ENCODE peak calls at places on chromosomes 2 and 18, in five cellular contexts. W is bronchial epithelial cell; X is stimulated activated naive B cell treated with anti-CD40 and anti-IgM and Interleukin-4, amounts not matched to agents 10 μg/mL and 1 μg/mL and 100 μg/mL, for 72 hours; V is right lobe of liver; H is anterior cingulate cortex. Q is an unnamed sample.

GRCh38 chr2:130842770-130843169 is 6.1 kb downstream of the ARHGEF4 start:
- DNase-seq in V (no peak), W (no peak), X (no peak), H (no peak), Q (no peak)

GRCh38 chr2:20135631-20136050 is 84.2 kb upstream of the LAPTM4A start:
- DNase-seq in X (peak), H (peak), W (no peak), V (peak), Q (peak)

GRCh38 chr18:54928236-54928635 is 31.0 kb downstream of the CCDC68 start:
- DNase-seq in X (no peak), H (no peak), W (no peak), V (no peak), Q (no peak)

GRCh38 chr2:32678825-32679224 is 51.0 kb downstream of the TTC27 start:
- DNase-seq in H (no peak), W (peak), V (no peak), X (no peak), Q (no peak)

GRCh38 chr2:161250864-161251436 is 57.3 kb upstream of the PSMD14 start:
- DNase-seq in V (no peak), W (peak), H (no peak), X (no peak), Q (no peak)

GRCh38 chr2:63029058-63029457 is 21.6 kb upstream of the OTX1 start:
- DNase-seq in W (peak), V (no peak), H (no peak), X (no peak), Q (no peak)

GRCh38 chr2:224573724-224574123 is 11.4 kb downstream of the CUL3 start:
- DNase-seq in W (no peak), X (no peak), H (no peak), V (no peak), Q (no peak)

GRCh38 chr2:45497355-45497754 is 113.7 kb downstream of the SRBD1 start:
- DNase-seq in H (no peak), X (no peak), V (no peak), W (no peak), Q (no peak)

GRCh38 chr2:225010804-225011203 is 31.5 kb downstream of the DOCK10 start:
- DNase-seq in H (no peak), V (no peak), W (peak), X (no peak), Q (no peak)

GRCh38 chr2:50135841-50136240 is 896.1 kb downstream of the NRXN1 start:
- DNase-seq in W (no peak), X (no peak), H (no peak), V (no peak), Q (no peak)

GRCh38 chr2:190486037-190486623 is 48.4 kb downstream of the NEMP2 start:
- DNase-seq in V (no peak), X (no peak), H (no peak), W (no peak), Q (no peak)

GRCh38 chr2:193517615-193518014 is 1322.9 kb upstream of the TMEFF2 start:
- DNase-seq in X (no peak), W (peak), V (no peak), H (no peak), Q (no peak)

GRCh38 chr2:131572175-131572574 is 44.5 kb downstream of the CCDC74A start:
- DNase-seq in W (no peak), H (no peak), X (no peak), V (no peak), Q (no peak)

GRCh38 chr2:98903064-98903355 is 33.0 kb downstream of the CRACDL start:
- DNase-seq in H (no peak), W (no peak), V (no peak), X (no peak), Q (no peak)

GRCh38 chr2:118250463-118250862 is 162.2 kb downstream of the INSIG2 start:
- DNase-seq in V (no peak), W (peak), X (no peak), H (no peak), Q (no peak)

GRCh38 chr18:57441395-57441794 is 6.2 kb downstream of the ONECUT2 start:
- DNase-seq in W (peak), H (no peak), V (no peak), X (peak), Q (no peak)

GRCh38 chr2:216385478-216385877 is 13.2 kb upstream of the MARCHF4 start:
- DNase-seq in V (no peak), H (no peak), W (peak), X (no peak), Q (no peak)

GRCh38 chr2:40034801-40035200 is 255.7 kb upstream of the THUMPD2 start:
- DNase-seq in W (peak), V (no peak), H (no peak), X (no peak), Q (no peak)

GRCh38 chr2:232658217-232658785 is 24.9 kb downstream of the EFHD1 start:
- DNase-seq in V (no peak), W (peak), X (no peak), H (no peak), Q (no peak)

GRCh38 chr2:17813742-17814458 is 2.4 kb upstream of the MSGN1 start:
- DNase-seq in X (peak), H (no peak), W (no peak), V (no peak), Q (no peak)

GRCh38 chr2:106531676-106532075 is 44.5 kb downstream of the CD8B2 start:
- DNase-seq in H (no peak), X (no peak), W (no peak), V (no peak), Q (no peak)

GRCh38 chr18:68033466-68033865 is 516.9 kb upstream of the DSEL start:
- DNase-seq in H (no peak), W (no peak), X (no peak), V (no peak), Q (no peak)

GRCh38 chr18:4068552-4069158 is 386.5 kb downstream of the DLGAP1 start:
- DNase-seq in W (peak), X (peak), V (peak), H (no peak), Q (peak)

GRCh38 chr18:3456686-3457069 is 6.7 kb downstream of the TGIF1 start:
- DNase-seq in W (peak), X (no peak), V (no peak), H (no peak), Q (no peak)

GRCh38 chr18:50193796-50194622 is 938 bp downstream of the MYO5B start:
- DNase-seq in V (peak), X (no peak), H (peak), W (no peak), Q (no peak)

GRCh38 chr2:96152301-96153165 is 7.3 kb upstream of the DUSP2 start:
- DNase-seq in V (peak), H (no peak), X (no peak), W (no peak), Q (no peak)

GRCh38 chr2:150482111-150482510 is 5.4 kb downstream of the RND3 start:
- DNase-seq in H (no peak), V (no peak), X (no peak), W (no peak), Q (no peak)

Q was measured in SHP77 treated with DMSO at 0.1 percent for 48 hours.